ENCODE peak calls at places on chromosome 12, in four cellular contexts. G, Z, H and S are unnamed samples.

GRCh38 chr12:130713581-130713991 is 2.5 kb downstream of the RIMBP2 start:
- DNase-seq in G (no peak), Z (no peak), H (no peak), S (no peak)

GRCh38 chr12:53998174-53998899 is 1.6 kb upstream of the HOXC9 start:
- DNase-seq in G (no peak), Z (no peak), H (no peak), S (no peak)

GRCh38 chr12:75630091-75630490 is 118.7 kb upstream of the KRR1 start:
- DNase-seq in G (no peak), Z (no peak), H (no peak), S (no peak)

GRCh38 chr12:57896437-57897201 is 44.7 kb upstream of the ATP23 start:
- DNase-seq in G (peak; percentile 62), Z (peak; percentile 88), H (peak; percentile 39), S (peak; percentile 49)

GRCh38 chr12:14213542-14213941 is 151.9 kb upstream of the ATF7IP start:
- DNase-seq in G (no peak), Z (no peak), H (no peak), S (no peak)

GRCh38 chr12:14417717-14418116 is 52.2 kb downstream of the ATF7IP start:
- DNase-seq in G (no peak), Z (peak; percentile 73), H (peak; percentile 71), S (peak; percentile 65)

GRCh38 chr12:97984951-97985350 is 522.3 kb downstream of the RMST start:
- DNase-seq in G (no peak), Z (no peak), H (no peak), S (no peak)

GRCh38 chr12:72241552-72241951 is 30.6 kb upstream of the TRHDE start:
- DNase-seq in G (no peak), Z (no peak), H (no peak), S (no peak)

GRCh38 chr12:59250766-59251165 is 330.5 kb upstream of the LRIG3 start:
- DNase-seq in G (no peak), Z (no peak), H (no peak), S (no peak)

GRCh38 chr12:20555771-20556170 is 139.4 kb upstream of the SLCO1C1 start:
- DNase-seq in G (no peak), Z (no peak), H (no peak), S (no peak)

GRCh38 chr12:120955232-120955631 is 23.1 kb upstream of the HNF1A start:
- DNase-seq in G (no peak), Z (no peak), H (no peak), S (peak; percentile 6)

GRCh38 chr12:69988601-69989194 is 163.7 kb downstream of the MYRFL start:
- DNase-seq in G (no peak), Z (no peak), H (no peak), S (peak; percentile 59)

GRCh38 chr12:46547421-46548340 is 175.1 kb upstream of the SLC38A2 start:
- DNase-seq in G (no peak), Z (no peak), H (no peak), S (peak; percentile 66)

GRCh38 chr12:98401427-98401826 is 114.0 kb upstream of the TMPO start:
- DNase-seq in G (no peak), Z (no peak), H (no peak), S (no peak)

GRCh38 chr12:123264642-123265041 is 7.0 kb downstream of the CDK2AP1 start:
- DNase-seq in G (no peak), Z (no peak), H (no peak), S (no peak)

GRCh38 chr12:82517027-82517426 is 158.7 kb downstream of the METTL25 start:
- DNase-seq in G (no peak), Z (no peak), H (no peak), S (peak; percentile 40)

GRCh38 chr12:130357241-130357640 is 19.6 kb downstream of the PIWIL1 start:
- DNase-seq in G (no peak), Z (no peak), H (no peak), S (no peak)

GRCh38 chr12:31861360-31861759 is 97.9 kb upstream of the RESF1 start:
- DNase-seq in G (no peak), Z (no peak), H (no peak), S (no peak)

GRCh38 chr12:115687094-115687493 is 590.4 kb downstream of the MED13L start:
- DNase-seq in G (no peak), Z (no peak), H (no peak), S (no peak)

GRCh38 chr12:11812558-11813421 is 163.3 kb downstream of the ETV6 start:
- DNase-seq in G (no peak), Z (peak; percentile 47), H (peak; percentile 57), S (no peak)

GRCh38 chr12:18135086-18135485 is 45.1 kb upstream of the RERGL start:
- DNase-seq in G (no peak), Z (no peak), H (no peak), S (no peak)

GRCh38 chr12:69024413-69024812 is 91.4 kb upstream of the CPM start:
- DNase-seq in G (peak; percentile 67), Z (no peak), H (no peak), S (peak; percentile 96)

GRCh38 chr12:52351196-52352059 is 15.9 kb downstream of the KRT85 start:
- DNase-seq in G (no peak), Z (peak; percentile 63), H (no peak), S (no peak)

GRCh38 chr12:116366456-116366776 is 88.9 kb upstream of the MED13L start:
- DNase-seq in G (no peak), Z (no peak), H (no peak), S (no peak)

GRCh38 chr12:58584885-58585284 is 335.4 kb downstream of the LRIG3 start:
- DNase-seq in G (no peak), Z (no peak), H (no peak), S (no peak)

GRCh38 chr12:119693006-119693405 is 25.1 kb downstream of the PRKAB1 start:
- DNase-seq in G (no peak), Z (peak; percentile 67), H (no peak), S (peak; percentile 78)

GRCh38 chr12:106974525-106974924 is 12.4 kb downstream of the MTERF2 start:
- DNase-seq in G (no peak), Z (no peak), H (no peak), S (no peak)

GRCh38 chr12:71551529-71551928 is 111.9 kb downstream of the LGR5 start:
- DNase-seq in G (no peak), Z (no peak), H (no peak), S (peak; percentile 41)

GRCh38 chr12:130203151-130203550 is 40.9 kb downstream of the FZD10 start:
- DNase-seq in G (no peak), Z (no peak), H (no peak), S (no peak)

GRCh38 chr12:132955094-132955932 is 793 bp downstream of the ZNF605 start:
- DNase-seq in G (peak; percentile 21), Z (peak; percentile 40), H (no peak), S (peak; percentile 4)

GRCh38 chr12:7395950-7396349 is 48.0 kb downstream of the CD163L1 start:
- DNase-seq in G (no peak), Z (no peak), H (no peak), S (peak; percentile 50)

GRCh38 chr12:94875525-94875924 is 128.0 kb downstream of the NDUFA12 start:
- DNase-seq in G (peak; percentile 49), Z (no peak), H (peak; percentile 20), S (peak; percentile 47)

GRCh38 chr12:53431187-53431586 is 7.5 kb downstream of the AMHR2 start:
- DNase-seq in G (no peak), Z (no peak), H (no peak), S (peak; percentile 61)

GRCh38 chr12:7210642-7211151 is 21.2 kb downstream of the PEX5 start:
- DNase-seq in G (no peak), Z (no peak), H (no peak), S (no peak)

GRCh38 chr12:57229041-57229633 is 374 bp upstream of the SHMT2 start:
- DNase-seq in G (no peak), Z (no peak), H (no peak), S (no peak)

GRCh38 chr12:15131462-15131861 is 89.8 kb downstream of the RERG start:
- DNase-seq in G (peak; percentile 11), Z (no peak), H (no peak), S (peak; percentile 61)

GRCh38 chr12:48482198-48482597 is at the start of gene C12orf54:
- DNase-seq in G (no peak), Z (no peak), H (no peak), S (no peak)

GRCh38 chr12:54749191-54749818 is 101.1 kb upstream of the DCD start:
- DNase-seq in G (peak; percentile 43), Z (no peak), H (no peak), S (peak; percentile 64)

GRCh38 chr12:78887444-78887843 is 22.9 kb downstream of the SYT1 start:
- DNase-seq in G (no peak), Z (no peak), H (no peak), S (no peak)
- TF ChIP-seq CTCF in G (no peak), Z (no peak), H (no peak), S (no peak)

GRCh38 chr12:24233519-24234246 is 284.2 kb upstream of the SOX5 start:
- DNase-seq in G (no peak), Z (no peak), H (no peak), S (no peak)
- TF ChIP-seq CTCF in G (no peak), Z (no peak), H (no peak), S (no peak)

DNA sequence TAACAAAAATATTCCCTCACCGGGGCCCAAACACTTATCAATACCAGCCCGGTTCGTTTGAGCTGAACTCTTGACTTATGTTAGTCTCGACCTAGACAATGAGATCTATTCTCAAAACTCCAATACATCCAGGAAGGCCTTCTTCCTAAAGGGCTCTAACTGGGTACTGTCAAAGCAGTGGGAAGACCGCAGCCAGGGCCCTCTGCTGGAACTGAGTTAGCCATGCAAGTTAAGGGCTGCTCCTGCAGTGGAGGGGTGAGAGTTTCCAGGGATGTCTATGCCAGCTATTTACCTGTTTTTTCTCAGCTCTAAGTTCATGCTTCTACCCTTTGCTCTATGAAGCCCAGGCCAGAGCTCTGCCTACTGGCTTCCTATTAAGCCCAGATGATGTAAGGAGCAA is 348.8 kb downstream of the GXYLT1 start:
- DNase-seq in G (no peak), Z (no peak), H (no peak), S (peak; percentile 5)
- TF ChIP-seq CTCF in G (no peak), Z (no peak), H (no peak), S (no peak)

GRCh38 chr12:25996677-25997076 is 38.2 kb downstream of the RASSF8 start:
- DNase-seq in G (no peak), Z (no peak), H (no peak), S (no peak)

GRCh38 chr12:25997401-25997973 is 39.0 kb downstream of the RASSF8 start:
- DNase-seq in G (peak; percentile 25), Z (no peak), H (no peak), S (peak; percentile 59)

GRCh38 chr12:26000883-26001282 is 42.4 kb downstream of the RASSF8 start:
- DNase-seq in G (no peak), Z (no peak), H (no peak), S (no peak)

GRCh38 chr12:26003065-26003464 is 44.6 kb downstream of the RASSF8 start:
- DNase-seq in G (no peak), Z (no peak), H (no peak), S (no peak)

GRCh38 chr12:26001530-26001929 is 43.0 kb downstream of the RASSF8 start:
- DNase-seq in G (no peak), Z (no peak), H (no peak), S (no peak)
- TF ChIP-seq CTCF in G (peak; percentile 19), Z (no peak), H (no peak), S (no peak)

GRCh38 chr12:78181544-78182162 is 351.0 kb downstream of the NAV3 start:
- DNase-seq in G (peak; percentile 0), Z (no peak), H (no peak), S (peak; percentile 52)
- TF ChIP-seq CTCF in G (peak; percentile 85), Z (no peak), H (no peak), S (peak; percentile 75)